ENCODE peak calls at places on chromosomes 13 and 19, in seven cellular contexts. P, M, J, E, Z, C and W are unnamed samples.

GRCh38 chr13:42486711-42487198 is 87.2 kb upstream of the TNFSF11 start:
- DNase-seq in E (no peak), J (no peak), M (peak; percentile 90), P (no peak), Z (no peak), C (no peak), W (peak; percentile 54)

GRCh38 chr19:45924891-45925447 is 10.4 kb upstream of the NANOS2 start:
- DNase-seq in E (no peak), Z (no peak), C (no peak), J (no peak), P (no peak), M (no peak), W (no peak)

GRCh38 chr13:105817011-105817410 is 718.5 kb downstream of the EFNB2 start:
- DNase-seq in P (no peak), M (no peak), C (no peak), Z (no peak), E (no peak), J (no peak), W (peak; percentile 91)

GRCh38 chr19:35000647-35001501 is 751 bp downstream of the GRAMD1A start:
- DNase-seq in Z (peak; percentile 15), M (peak; percentile 53), E (peak; percentile 12), J (no peak), C (peak; percentile 25), P (peak; percentile 25), W (peak; percentile 50)

GRCh38 chr13:97932006-97932405 is 21.5 kb upstream of the IPO5 start:
- DNase-seq in P (peak; percentile 28), Z (no peak), C (no peak), M (no peak), E (no peak), J (no peak), W (peak; percentile 20)

GRCh38 chr13:109425821-109426689 is 360.3 kb downstream of the IRS2 start:
- DNase-seq in E (no peak), J (no peak), P (no peak), C (no peak), M (no peak), Z (no peak), W (no peak)

GRCh38 chr19:373391-374182 is 29.0 kb upstream of the MIER2 start:
- DNase-seq in C (no peak), Z (no peak), M (no peak), J (no peak), E (no peak), P (no peak), W (no peak)

GRCh38 chr13:109427695-109428094 is 358.7 kb downstream of the IRS2 start:
- DNase-seq in E (no peak), P (no peak), J (no peak), C (no peak), Z (no peak), M (no peak), W (no peak)

GRCh38 chr19:13054605-13055212 is 47.9 kb downstream of the LYL1 start:
- DNase-seq in M (peak; percentile 23), P (no peak), E (no peak), C (no peak), J (no peak), Z (no peak), W (no peak)

GRCh38 chr19:11179716-11180297 is 17.5 kb downstream of the KANK2 start:
- DNase-seq in M (no peak), J (no peak), Z (no peak), E (no peak), C (no peak), P (no peak), W (no peak)

GRCh38 chr13:88656751-88657150 is 985.6 kb downstream of the SLITRK5 start:
- DNase-seq in C (no peak), J (no peak), M (peak; percentile 50), P (peak; percentile 19), Z (no peak), E (no peak), W (no peak)

GRCh38 chr13:58343081-58343480 is 711.5 kb downstream of the PCDH17 start:
- DNase-seq in E (no peak), Z (no peak), J (no peak), C (no peak), M (no peak), P (no peak), W (peak; percentile 60)

GRCh38 chr19:406121-406711 is 2.7 kb downstream of the C2CD4C start:
- DNase-seq in M (no peak), J (no peak), E (no peak), Z (no peak), C (no peak), P (no peak), W (no peak)

GRCh38 chr19:3975144-3975543 is 4.2 kb upstream of the DAPK3 start:
- DNase-seq in P (no peak), J (no peak), E (no peak), M (peak; percentile 32), C (no peak), Z (no peak), W (no peak)

GRCh38 chr13:45737571-45738002 is 35.5 kb downstream of the CBY2 start:
- DNase-seq in Z (no peak), J (no peak), C (no peak), P (no peak), E (no peak), M (peak; percentile 9), W (no peak)

GRCh38 chr19:29395712-29396414 is 129.9 kb upstream of the VSTM2B start:
- DNase-seq in C (no peak), M (no peak), E (no peak), Z (no peak), J (no peak), P (no peak), W (no peak)

GRCh38 chr19:44847144-44848035 is 1.3 kb downstream of the NECTIN2 start:
- DNase-seq in M (peak; percentile 69), J (no peak), P (no peak), C (no peak), Z (no peak), E (peak; percentile 45), W (peak; percentile 82)

GRCh38 chr13:73158851-73159250 is 100.0 kb downstream of the KLF5 start:
- DNase-seq in J (no peak), P (no peak), E (no peak), Z (no peak), C (no peak), M (peak; percentile 85), W (peak; percentile 89)

GRCh38 chr19:45349126-45349415 is 8.5 kb downstream of the KLC3 start:
- DNase-seq in C (no peak), J (no peak), P (no peak), E (no peak), M (no peak), Z (no peak), W (no peak)

GRCh38 chr19:6769006-6769637 is 1.9 kb upstream of the SH2D3A start:
- DNase-seq in Z (no peak), M (peak; percentile 53), E (peak; percentile 27), J (no peak), C (no peak), P (no peak), W (no peak)

GRCh38 chr19:29031216-29031615 is 181.7 kb downstream of the UQCRFS1 start:
- DNase-seq in C (no peak), Z (no peak), E (no peak), M (no peak), J (no peak), P (no peak), W (peak; percentile 6)

GRCh38 chr19:31562916-31563626 is 213.8 kb upstream of the TSHZ3 start:
- DNase-seq in M (no peak), C (no peak), Z (no peak), E (no peak), J (no peak), P (no peak), W (no peak)

GRCh38 chr19:7973883-7974282 is 30.4 kb upstream of the TIMM44 start:
- DNase-seq in E (no peak), C (no peak), P (no peak), J (peak; percentile 9), Z (no peak), M (no peak), W (no peak)

GRCh38 chr13:97030705-97031452 is 36.6 kb upstream of the OXGR1 start:
- DNase-seq in J (no peak), C (no peak), M (peak; percentile 69), Z (peak; percentile 1), P (peak; percentile 74), E (peak; percentile 20), W (peak; percentile 26)

GRCh38 chr19:43526884-43527859 is at the start of gene ETHE1:
- DNase-seq in M (peak; percentile 80), C (peak; percentile 57), Z (peak; percentile 11), J (peak; percentile 53), E (peak; percentile 75), P (peak; percentile 16), W (peak; percentile 73)

GRCh38 chr13:49026851-49027250 is 51.1 kb downstream of the FNDC3A start:
- DNase-seq in C (no peak), M (no peak), P (no peak), J (no peak), Z (no peak), E (no peak), W (no peak)

GRCh38 chr19:43739836-43740235 is 14.9 kb downstream of the SMG9 start:
- DNase-seq in M (peak; percentile 31), J (no peak), C (no peak), P (no peak), Z (no peak), E (no peak), W (peak; percentile 40)

GRCh38 chr19:1407662-1408299 is 395 bp downstream of the DAZAP1 start:
- DNase-seq in Z (no peak), C (peak; percentile 24), M (peak; percentile 30), E (no peak), P (no peak), J (no peak), W (no peak)

GRCh38 chr19:53555352-53555751 is 17.4 kb downstream of the ZNF331 start:
- DNase-seq in M (no peak), C (no peak), P (no peak), J (no peak), Z (no peak), E (no peak), W (no peak)

GRCh38 chr19:46898731-46899130 is 37.9 kb downstream of the ARHGAP35 start:
- DNase-seq in J (no peak), Z (no peak), E (no peak), M (peak; percentile 38), C (no peak), P (no peak), W (peak; percentile 31)

GRCh38 chr19:46596008-46596407 is 5.1 kb upstream of the CALM3 start:
- DNase-seq in J (no peak), Z (no peak), C (no peak), P (no peak), E (no peak), M (no peak), W (no peak)

GRCh38 chr19:34661357-34661756 is 15.6 kb downstream of the SCGB2B2 start:
- DNase-seq in Z (no peak), C (no peak), P (no peak), M (no peak), J (no peak), E (no peak), W (no peak)

GRCh38 chr13:85368686-85369085 is 430.5 kb downstream of the SLITRK6 start:
- DNase-seq in C (no peak), P (no peak), J (no peak), Z (no peak), M (no peak), E (no peak), W (no peak)

GRCh38 chr13:64755961-64756360 is 2474.2 kb downstream of the PCDH9 start:
- DNase-seq in E (no peak), J (no peak), M (no peak), C (no peak), P (no peak), Z (no peak), W (no peak)

GRCh38 chr13:73000027-73000674 is 58.7 kb upstream of the KLF5 start:
- DNase-seq in J (no peak), P (no peak), M (no peak), Z (no peak), C (no peak), E (peak; percentile 46), W (peak; percentile 53)

GRCh38 chr13:75384881-75385707 is 96.9 kb downstream of the TBC1D4 start:
- DNase-seq in M (no peak), E (no peak), P (peak; percentile 43), J (no peak), Z (no peak), C (no peak), W (no peak)